ENCODE peak calls at places on chromosomes 2 and 18, in five cellular contexts. One of them, this sample, is unnamed.
A peak's percentile ranks its signal among the peaks of the same experiment; 100 is the strongest.

GRCh38 chr2:235201796-235202195 is 250.0 kb downstream of the SH3BP4 start:
- DNase-seq in adrenal gland: no peak
- DNase-seq in GM12878: no peak
- DNase-seq in IMR-90: no peak
- DNase-seq in fibroblast of mammary gland: no peak
- DNase-seq in this sample: no peak

GRCh38 chr2:41947701-41948396 is 100.0 kb upstream of the PKDCC start:
- DNase-seq in adrenal gland: no peak
- DNase-seq in GM12878: no peak
- DNase-seq in IMR-90: no peak
- DNase-seq in fibroblast of mammary gland: no peak
- DNase-seq in this sample: no peak

GRCh38 chr2:84725717-84726116 is 155.2 kb downstream of the TRABD2A start:
- DNase-seq in adrenal gland: no peak
- DNase-seq in GM12878: no peak
- DNase-seq in IMR-90: no peak
- DNase-seq in fibroblast of mammary gland: no peak
- DNase-seq in this sample: no peak

GRCh38 chr2:121238828-121239227 is 46.2 kb downstream of the TFCP2L1 start:
- DNase-seq in adrenal gland: no peak
- DNase-seq in GM12878: no peak
- DNase-seq in IMR-90: no peak
- DNase-seq in fibroblast of mammary gland: no peak
- DNase-seq in this sample: no peak

GRCh38 chr2:241586564-241587264 is 28.2 kb downstream of the BOK start:
- DNase-seq in adrenal gland: no peak
- DNase-seq in GM12878: no peak
- DNase-seq in IMR-90: no peak
- DNase-seq in fibroblast of mammary gland: no peak
- DNase-seq in this sample: no peak

GRCh38 chr2:120917876-120918275 is 182.2 kb downstream of the GLI2 start:
- DNase-seq in adrenal gland: no peak
- DNase-seq in GM12878: no peak
- DNase-seq in IMR-90: peak; percentile 75
- DNase-seq in fibroblast of mammary gland: peak; percentile 57
- DNase-seq in this sample: no peak

GRCh38 chr2:120177011-120177621 is 46.1 kb downstream of the TMEM185B start:
- DNase-seq in adrenal gland: peak; percentile 29
- DNase-seq in GM12878: peak; percentile 84
- DNase-seq in IMR-90: no peak
- DNase-seq in fibroblast of mammary gland: no peak
- DNase-seq in this sample: no peak

GRCh38 chr2:216281881-216282280 is 90.4 kb downstream of the MARCHF4 start:
- DNase-seq in adrenal gland: no peak
- DNase-seq in GM12878: no peak
- DNase-seq in IMR-90: no peak
- DNase-seq in fibroblast of mammary gland: no peak
- DNase-seq in this sample: no peak

GRCh38 chr2:15705310-15705709 is 113.6 kb downstream of the DDX1 start:
- DNase-seq in adrenal gland: no peak
- DNase-seq in GM12878: no peak
- DNase-seq in IMR-90: no peak
- DNase-seq in fibroblast of mammary gland: no peak
- DNase-seq in this sample: no peak

GRCh38 chr2:28356095-28356911 is 36.4 kb upstream of the FOSL2 start:
- DNase-seq in adrenal gland: peak; percentile 96
- DNase-seq in GM12878: no peak
- DNase-seq in IMR-90: peak; percentile 91
- DNase-seq in fibroblast of mammary gland: peak; percentile 82
- DNase-seq in this sample: peak; percentile 85

GRCh38 chr2:62716768-62717167 is 11.3 kb downstream of the EHBP1 start:
- DNase-seq in adrenal gland: no peak
- DNase-seq in GM12878: no peak
- DNase-seq in IMR-90: no peak
- DNase-seq in fibroblast of mammary gland: no peak
- DNase-seq in this sample: no peak

GRCh38 chr2:39606585-39606984 is 59.1 kb upstream of the TMEM178A start:
- DNase-seq in adrenal gland: no peak
- DNase-seq in GM12878: no peak
- DNase-seq in IMR-90: no peak
- DNase-seq in fibroblast of mammary gland: no peak
- DNase-seq in this sample: no peak

GRCh38 chr18:65988371-65988770 is 237.6 kb downstream of the CDH7 start:
- DNase-seq in adrenal gland: no peak
- DNase-seq in GM12878: no peak
- DNase-seq in IMR-90: no peak
- DNase-seq in fibroblast of mammary gland: no peak
- DNase-seq in this sample: no peak

GRCh38 chr18:79874553-79875530 is 76.6 kb downstream of the SLC66A2 start:
- DNase-seq in adrenal gland: no peak
- DNase-seq in GM12878: no peak
- DNase-seq in IMR-90: no peak
- DNase-seq in fibroblast of mammary gland: no peak
- DNase-seq in this sample: no peak

GRCh38 chr18:49168970-49169619 is 218.3 kb upstream of the SMAD7 start:
- DNase-seq in adrenal gland: no peak
- DNase-seq in GM12878: peak; percentile 74
- DNase-seq in IMR-90: no peak
- DNase-seq in fibroblast of mammary gland: no peak
- DNase-seq in this sample: no peak

GRCh38 chr2:21356857-21357255 is 233.1 kb downstream of the TDRD15 start:
- DNase-seq in adrenal gland: no peak
- DNase-seq in GM12878: no peak
- DNase-seq in IMR-90: no peak
- DNase-seq in fibroblast of mammary gland: no peak
- DNase-seq in this sample: no peak

GRCh38 chr2:215622836-215623235 is 187.0 kb upstream of the FN1 start:
- DNase-seq in adrenal gland: no peak
- DNase-seq in GM12878: no peak
- DNase-seq in IMR-90: peak; percentile 63
- DNase-seq in fibroblast of mammary gland: no peak
- DNase-seq in this sample: no peak

GRCh38 chr2:187577310-187577709 is 23.1 kb upstream of the TFPI start:
- DNase-seq in adrenal gland: no peak
- DNase-seq in GM12878: no peak
- DNase-seq in IMR-90: no peak
- DNase-seq in fibroblast of mammary gland: no peak
- DNase-seq in this sample: no peak

GRCh38 chr18:22346342-22346967 is 71.3 kb downstream of the CTAGE1 start:
- DNase-seq in adrenal gland: peak; percentile 86
- DNase-seq in GM12878: no peak
- DNase-seq in IMR-90: peak; percentile 83
- DNase-seq in fibroblast of mammary gland: peak; percentile 79
- DNase-seq in this sample: no peak

GRCh38 chr2:172953970-172954852 is 121.4 kb upstream of the MAP3K20 start:
- DNase-seq in adrenal gland: no peak
- DNase-seq in GM12878: no peak
- DNase-seq in IMR-90: peak; percentile 24
- DNase-seq in fibroblast of mammary gland: no peak
- DNase-seq in this sample: no peak

GRCh38 chr2:236663671-236664101 is 94.1 kb downstream of the ACKR3 start:
- DNase-seq in adrenal gland: no peak
- DNase-seq in GM12878: no peak
- DNase-seq in IMR-90: peak; percentile 41
- DNase-seq in fibroblast of mammary gland: peak; percentile 87
- DNase-seq in this sample: peak; percentile 58

GRCh38 chr2:28348149-28348567 is 44.5 kb upstream of the FOSL2 start:
- DNase-seq in adrenal gland: no peak
- DNase-seq in GM12878: no peak
- DNase-seq in IMR-90: no peak
- DNase-seq in fibroblast of mammary gland: no peak
- DNase-seq in this sample: no peak

GRCh38 chr18:36942264-36942663 is 113.3 kb downstream of the KIAA1328 start:
- DNase-seq in adrenal gland: no peak
- DNase-seq in GM12878: no peak
- DNase-seq in IMR-90: peak; percentile 53
- DNase-seq in fibroblast of mammary gland: peak; percentile 56
- DNase-seq in this sample: peak; percentile 12

GRCh38 chr2:209671280-209671679 is 100.4 kb upstream of the UNC80 start:
- DNase-seq in adrenal gland: no peak
- DNase-seq in GM12878: no peak
- DNase-seq in IMR-90: no peak
- DNase-seq in fibroblast of mammary gland: no peak
- DNase-seq in this sample: no peak

GRCh38 chr2:113174369-113174735 is 581 bp downstream of the PSD4 start:
- DNase-seq in adrenal gland: no peak
- DNase-seq in GM12878: no peak
- DNase-seq in IMR-90: no peak
- DNase-seq in fibroblast of mammary gland: no peak
- DNase-seq in this sample: no peak

GRCh38 chr2:109333414-109334194 is 204.6 kb downstream of the SH3RF3 start:
- DNase-seq in adrenal gland: no peak
- DNase-seq in GM12878: no peak
- DNase-seq in IMR-90: peak; percentile 47
- DNase-seq in fibroblast of mammary gland: no peak
- DNase-seq in this sample: no peak

GRCh38 chr2:186480991-186481390 is 5.1 kb upstream of the ZC3H15 start:
- DNase-seq in adrenal gland: no peak
- DNase-seq in GM12878: no peak
- DNase-seq in IMR-90: no peak
- DNase-seq in fibroblast of mammary gland: no peak
- DNase-seq in this sample: no peak

GRCh38 chr2:199160677-199161465 is 296.9 kb downstream of the SATB2 start:
- DNase-seq in adrenal gland: peak; percentile 31
- DNase-seq in GM12878: no peak
- DNase-seq in IMR-90: peak; percentile 89
- DNase-seq in fibroblast of mammary gland: peak; percentile 97
- DNase-seq in this sample: peak; percentile 87

GRCh38 chr18:48546411-48546810 is 7.6 kb downstream of the CTIF start:
- DNase-seq in adrenal gland: no peak
- DNase-seq in GM12878: no peak
- DNase-seq in IMR-90: peak; percentile 81
- DNase-seq in fibroblast of mammary gland: no peak
- DNase-seq in this sample: no peak

GRCh38 chr2:174778479-174778962 is 14.2 kb upstream of the CHRNA1 start:
- DNase-seq in adrenal gland: peak; percentile 40
- DNase-seq in GM12878: peak; percentile 50
- DNase-seq in IMR-90: peak; percentile 99
- DNase-seq in fibroblast of mammary gland: peak; percentile 98
- DNase-seq in this sample: peak; percentile 82

GRCh38 chr18:48806551-48807261 is 144.1 kb downstream of the SMAD7 start:
- DNase-seq in adrenal gland: peak; percentile 26
- DNase-seq in GM12878: no peak
- DNase-seq in IMR-90: no peak
- DNase-seq in fibroblast of mammary gland: no peak
- DNase-seq in this sample: no peak

GRCh38 chr2:234414591-234414990 is 82.3 kb downstream of the ARL4C start:
- DNase-seq in adrenal gland: no peak
- DNase-seq in GM12878: no peak
- DNase-seq in IMR-90: no peak
- DNase-seq in fibroblast of mammary gland: no peak
- DNase-seq in this sample: no peak

GRCh38 chr2:144552821-144553220 is 32.9 kb upstream of the ZEB2 start:
- DNase-seq in adrenal gland: no peak
- DNase-seq in GM12878: no peak
- DNase-seq in IMR-90: no peak
- DNase-seq in fibroblast of mammary gland: no peak
- DNase-seq in this sample: no peak

GRCh38 chr18:29501952-29502351 is 1325.0 kb upstream of the CDH2 start:
- DNase-seq in adrenal gland: no peak
- DNase-seq in GM12878: no peak
- DNase-seq in IMR-90: peak; percentile 87
- DNase-seq in fibroblast of mammary gland: peak; percentile 90
- DNase-seq in this sample: peak; percentile 26

GRCh38 chr2:223084873-223085272 is 32.9 kb downstream of the KCNE4 start:
- DNase-seq in adrenal gland: peak; percentile 45
- DNase-seq in GM12878: no peak
- DNase-seq in IMR-90: peak; percentile 41
- DNase-seq in fibroblast of mammary gland: peak; percentile 33
- DNase-seq in this sample: no peak

GRCh38 chr2:12715878-12716249 is 872 bp upstream of the TRIB2 start:
- DNase-seq in adrenal gland: peak; percentile 86
- DNase-seq in GM12878: no peak
- DNase-seq in IMR-90: peak; percentile 78
- DNase-seq in fibroblast of mammary gland: peak; percentile 74
- DNase-seq in this sample: no peak

GRCh38 chr2:30421551-30422436 is 25.3 kb upstream of the LCLAT1 start:
- DNase-seq in adrenal gland: no peak
- DNase-seq in GM12878: peak; percentile 28
- DNase-seq in IMR-90: peak; percentile 84
- DNase-seq in fibroblast of mammary gland: peak; percentile 90
- DNase-seq in this sample: no peak

GRCh38 chr18:6406910-6407470 is 7.7 kb downstream of the L3MBTL4 start:
- DNase-seq in adrenal gland: no peak
- DNase-seq in GM12878: no peak
- DNase-seq in IMR-90: no peak
- DNase-seq in fibroblast of mammary gland: no peak
- DNase-seq in this sample: no peak

GRCh38 chr18:73891572-73892421 is 255.8 kb downstream of the FBXO15 start:
- DNase-seq in adrenal gland: no peak
- DNase-seq in GM12878: no peak
- DNase-seq in IMR-90: no peak
- DNase-seq in fibroblast of mammary gland: peak; percentile 2
- DNase-seq in this sample: no peak

GRCh38 chr2:70748002-70748779 is 19.8 kb downstream of the ADD2 start:
- DNase-seq in adrenal gland: no peak
- DNase-seq in GM12878: no peak
- DNase-seq in IMR-90: no peak
- DNase-seq in fibroblast of mammary gland: no peak
- DNase-seq in this sample: no peak
- TF ChIP-seq CTCF in adrenal gland: no peak
- TF ChIP-seq CTCF in GM12878: no peak
- TF ChIP-seq CTCF in IMR-90: no peak
- TF ChIP-seq CTCF in fibroblast of mammary gland: no peak
- TF ChIP-seq CTCF in this sample: peak; percentile 21

GRCh38 chr18:50586710-50587109 is 26.8 kb downstream of the MAPK4 start:
- DNase-seq in adrenal gland: no peak
- DNase-seq in GM12878: no peak
- DNase-seq in IMR-90: no peak
- DNase-seq in fibroblast of mammary gland: no peak
- DNase-seq in this sample: no peak
- H3K4me3 ChIP-seq in adrenal gland: no peak overlapping the region
- H3K4me3 ChIP-seq in GM12878: no peak overlapping the region
- H3K4me3 ChIP-seq in IMR-90: no peak overlapping the region
- H3K4me3 ChIP-seq in fibroblast of mammary gland: no peak overlapping the region
- H3K4me3 ChIP-seq in this sample: no peak overlapping the region

GRCh38 chr2:98537390-98537972 is 70.8 kb downstream of the COA5 start:
- DNase-seq in adrenal gland: no peak
- DNase-seq in GM12878: no peak
- DNase-seq in IMR-90: no peak
- DNase-seq in fibroblast of mammary gland: no peak
- DNase-seq in this sample: no peak
- TF ChIP-seq CTCF in adrenal gland: no peak
- TF ChIP-seq CTCF in GM12878: no peak
- TF ChIP-seq CTCF in IMR-90: no peak
- TF ChIP-seq CTCF in fibroblast of mammary gland: no peak
- TF ChIP-seq CTCF in this sample: no peak

GRCh38 chr2:102313950-102314349 is 2.6 kb downstream of the IL1RL1 start:
- DNase-seq in adrenal gland: no peak
- DNase-seq in GM12878: no peak
- DNase-seq in IMR-90: peak; percentile 61
- DNase-seq in fibroblast of mammary gland: peak; percentile 77
- DNase-seq in this sample: no peak
- H3K4me3 ChIP-seq in adrenal gland: no peak overlapping the region
- H3K4me3 ChIP-seq in GM12878: no peak overlapping the region
- H3K4me3 ChIP-seq in IMR-90: no peak overlapping the region
- H3K4me3 ChIP-seq in fibroblast of mammary gland: no peak overlapping the region
- H3K4me3 ChIP-seq in this sample: no peak overlapping the region